ENCODE peak calls at places on chromosomes 2 and 18, in four cellular contexts. U is mucosa of descending colon, N is keratinocyte, B is Panc1. L is an unnamed sample. For H3K9me3, the result is how much of the 10 kb centered on the place peaks cover.

GRCh38 chr18:65623686-65624085 is 127.1 kb upstream of the CDH7 start:
- DNase-seq in N (no peak), B (no peak), U (no peak), L (no peak)

GRCh38 chr2:158507141-158507540 is 50.4 kb downstream of the PKP4 start:
- DNase-seq in N (no peak), U (no peak), B (no peak), L (no peak)

GRCh38 chr2:153105829-153106578 is 372.6 kb downstream of the RPRM start:
- DNase-seq in U (no peak), B (no peak), N (no peak), L (no peak)

GRCh38 chr2:168166902-168167510 is 80.4 kb downstream of the STK39 start:
- DNase-seq in N (no peak), B (peak), U (no peak), L (no peak)

GRCh38 chr18:75048776-75049454 is 160.0 kb downstream of the PTGR3 start:
- DNase-seq in N (no peak), U (no peak), B (no peak), L (no peak)

GRCh38 chr2:199851886-199852285 is 894 bp upstream of the FTCDNL1 start:
- DNase-seq in N (no peak), U (no peak), B (no peak), L (no peak)

GRCh38 chr2:37326285-37326684 is 1.7 kb upstream of the PRKD3 start:
- DNase-seq in B (no peak), N (no peak), U (no peak), L (peak)

GRCh38 chr2:99554238-99554637 is 64.4 kb upstream of the REV1 start:
- DNase-seq in U (no peak), B (no peak), N (no peak), L (no peak)

GRCh38 chr2:157596992-157597681 is 31.5 kb downstream of the ACVR1C start:
- DNase-seq in B (no peak), U (no peak), N (no peak), L (no peak)

GRCh38 chr2:20419007-20419576 is 27.8 kb upstream of the RHOB start:
- DNase-seq in B (no peak), U (no peak), N (no peak), L (peak)

GRCh38 chr2:1940660-1941059 is 196.3 kb upstream of the PXDN start:
- DNase-seq in N (no peak), U (no peak), B (no peak), L (no peak)

GRCh38 chr2:187264612-187265011 is 183.4 kb downstream of the CALCRL start:
- DNase-seq in N (no peak), B (no peak), U (no peak), L (no peak)

GRCh38 chr2:235116885-235117492 is 165.2 kb downstream of the SH3BP4 start:
- DNase-seq in B (peak), U (no peak), N (no peak), L (no peak)

GRCh38 chr2:1487758-1488715 is 74.8 kb downstream of the TPO start:
- DNase-seq in U (no peak), N (no peak), B (no peak), L (no peak)

GRCh38 chr2:108444941-108445840 is 3.8 kb upstream of the GCC2 start:
- DNase-seq in N (no peak), B (no peak), U (no peak), L (no peak)

GRCh38 chr2:219178377-219179175 is 501 bp downstream of the RETREG2 start:
- DNase-seq in B (no peak), N (no peak), U (peak), L (peak)

GRCh38 chr2:55989405-55989804 is 65.8 kb upstream of the EFEMP1 start:
- DNase-seq in N (no peak), U (no peak), B (no peak), L (no peak)

GRCh38 chr2:30127016-30127893 is 19.6 kb upstream of the YPEL5 start:
- DNase-seq in U (no peak), N (no peak), B (no peak), L (no peak)

GRCh38 chr2:85276571-85277121 is 51.1 kb downstream of the TGOLN2 start:
- DNase-seq in U (no peak), N (no peak), B (no peak), L (no peak)
- H3K9me3 ChIP-seq in U (under half), N (under half), B (under half), L (under half)

DNA sequence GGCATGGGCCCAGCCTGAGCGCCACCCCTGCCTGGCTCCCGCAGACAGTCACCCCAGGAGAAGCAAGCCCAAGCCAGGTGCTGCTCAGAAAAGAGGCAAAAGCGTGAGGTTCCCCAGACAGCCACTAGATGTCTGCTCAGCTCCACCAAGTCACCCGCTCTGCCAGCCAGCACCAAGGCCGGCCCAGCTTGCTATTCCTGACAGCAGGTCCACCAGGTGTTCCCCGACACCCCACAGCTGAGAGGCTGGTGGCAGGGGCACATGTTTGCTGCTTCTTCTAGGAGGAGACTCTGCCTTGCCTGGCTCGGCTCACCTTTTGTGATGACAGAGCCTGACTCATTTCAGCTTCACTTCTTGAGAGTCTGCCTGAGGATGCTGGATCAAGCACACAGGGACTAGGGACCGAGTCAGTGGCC is 206.7 kb downstream of the MGAT5 start:
- DNase-seq in U (no peak), B (peak), N (peak), L (peak)
- TF ChIP-seq CTCF in U (no peak), B (peak), N (peak), L (no peak)

DNA sequence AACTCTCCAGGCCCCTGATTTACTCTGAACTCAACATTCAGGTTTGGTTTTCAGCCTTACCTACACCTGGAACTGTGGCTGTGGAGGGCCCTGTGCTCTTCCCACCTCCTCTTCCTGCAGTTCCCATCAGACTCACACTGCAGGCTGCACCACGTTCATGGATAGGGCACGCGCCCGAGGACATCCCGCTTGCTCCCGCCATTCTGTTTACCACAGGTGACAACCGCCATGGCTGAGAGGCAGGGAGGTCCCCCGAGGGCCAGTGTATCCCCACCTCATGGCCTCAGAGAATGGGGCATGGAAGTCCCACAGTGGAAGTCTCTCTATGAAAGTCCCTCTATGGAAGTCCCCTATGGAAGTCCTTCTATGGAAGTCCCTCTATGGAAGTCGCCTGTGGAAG is 358.5 kb upstream of the SALL3 start:
- DNase-seq in U (no peak), B (no peak), N (no peak), L (no peak)
- H3K9me3 ChIP-seq in U (under half), B (under half), N (under half), L (under half)

DNA sequence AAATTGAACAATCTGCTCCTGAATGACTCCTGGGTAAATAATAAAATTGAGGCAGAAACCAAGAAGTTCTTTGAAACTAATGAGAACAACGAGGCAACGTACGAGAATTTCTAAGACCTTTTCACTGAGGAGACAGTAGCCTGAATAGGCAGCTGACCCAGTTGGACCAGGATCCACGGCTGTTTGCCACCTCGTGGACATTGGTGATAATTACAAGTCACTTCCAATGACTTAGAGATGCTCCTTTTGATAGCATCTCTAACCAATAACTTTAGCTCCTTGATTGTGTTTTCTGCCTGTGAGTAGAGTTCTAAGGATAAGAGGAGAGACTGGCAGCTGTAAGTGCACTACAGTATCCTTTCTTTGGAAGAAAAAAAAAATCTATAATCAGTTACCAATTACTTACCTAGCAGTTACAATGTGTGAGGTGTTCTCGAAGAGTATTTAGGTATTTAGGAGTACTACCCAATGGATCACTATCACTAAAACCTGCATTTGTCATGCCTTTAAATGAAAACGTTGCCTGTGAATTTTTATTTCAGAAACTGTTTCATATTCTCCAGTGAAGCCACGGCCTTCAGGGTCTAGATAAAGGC is 31.3 kb upstream of the CNTNAP5 start:
- DNase-seq in N (no peak), B (peak), U (no peak), L (peak)
- TF ChIP-seq CTCF in N (peak), B (peak), U (peak), L (peak)

DNA sequence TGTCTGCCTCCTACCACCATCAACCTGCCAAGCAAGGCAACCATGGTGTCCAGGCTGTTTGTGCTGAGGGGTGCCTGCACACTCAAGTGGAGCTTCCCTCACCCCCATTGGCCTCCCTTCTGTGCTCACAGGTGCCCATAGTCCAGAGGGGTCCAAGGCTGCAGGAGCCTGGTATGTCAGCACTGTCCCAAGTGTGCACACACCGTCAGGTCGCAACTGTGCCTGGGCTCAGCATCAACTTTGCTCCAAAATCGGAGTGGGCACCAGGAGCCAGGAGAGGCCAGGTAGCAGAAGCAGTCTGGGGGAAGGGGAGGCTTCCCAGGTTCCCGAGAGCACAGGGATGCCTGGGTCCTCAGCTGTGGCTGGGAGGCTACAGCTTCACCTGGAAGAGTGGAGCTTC is 1528.2 kb upstream of the SLC39A10 start:
- DNase-seq in U (no peak), N (no peak), B (no peak), L (no peak)
- H3K9me3 ChIP-seq in U (under half), N (under half), B (under half), L (under half)

GRCh38 chr18:23053756-23054457 is 81.4 kb upstream of the CABLES1 start:
- DNase-seq in N (no peak), B (no peak), U (no peak), L (no peak)
- TF ChIP-seq CTCF in N (peak), B (no peak), U (no peak), L (no peak)

GRCh38 chr2:215210082-215210481 is 71.7 kb upstream of the ABCA12 start:
- DNase-seq in N (no peak), B (no peak), U (no peak), L (no peak)
- H3K9me3 ChIP-seq in N (under half), B (under half), U (under half), L (under half)

DNA sequence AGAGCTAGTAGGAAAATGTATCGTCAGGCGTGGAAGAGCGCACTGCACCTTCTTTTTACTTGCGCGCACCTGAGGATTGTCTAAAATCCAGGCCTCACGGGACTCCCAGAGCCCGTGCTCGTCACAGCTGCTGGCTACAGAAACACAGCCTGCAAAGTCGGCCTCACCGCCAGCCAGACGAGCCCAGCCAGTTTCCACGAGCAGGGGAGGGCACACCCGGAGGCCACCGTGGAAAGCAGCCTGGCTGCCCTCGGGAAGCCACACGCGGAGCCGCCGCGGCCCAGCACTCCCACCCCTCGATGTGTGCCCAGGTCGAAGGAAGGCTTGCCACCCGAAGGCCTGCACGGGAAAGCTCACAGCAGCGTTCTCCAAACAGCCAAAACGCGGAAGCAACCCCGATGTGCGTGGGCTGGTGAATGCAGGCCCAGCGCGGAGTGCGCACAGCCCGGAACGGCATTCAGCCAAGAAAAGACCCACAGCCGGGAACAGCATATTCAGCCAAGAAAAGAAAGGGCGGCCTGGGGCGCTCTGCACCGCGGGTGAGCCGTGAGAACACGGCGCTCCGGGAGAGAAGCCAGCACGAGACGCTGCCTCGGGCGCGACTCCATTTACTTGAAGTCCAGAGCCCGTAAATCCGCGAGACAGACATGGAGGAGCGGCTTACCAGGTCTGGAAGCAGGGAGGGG is 53.9 kb upstream of the SALL3 start:
- DNase-seq in B (no peak), N (no peak), U (no peak), L (no peak)
- TF ChIP-seq CTCF in B (no peak), N (no peak), U (no peak), L (no peak)

GRCh38 chr2:101080214-101081068 is 70.7 kb downstream of the TBC1D8 start:
- DNase-seq in U (no peak), B (no peak), N (no peak), L (peak)

GRCh38 chr2:101081508-101081907 is 69.7 kb downstream of the TBC1D8 start:
- DNase-seq in N (no peak), U (no peak), B (no peak), L (no peak)

DNA sequence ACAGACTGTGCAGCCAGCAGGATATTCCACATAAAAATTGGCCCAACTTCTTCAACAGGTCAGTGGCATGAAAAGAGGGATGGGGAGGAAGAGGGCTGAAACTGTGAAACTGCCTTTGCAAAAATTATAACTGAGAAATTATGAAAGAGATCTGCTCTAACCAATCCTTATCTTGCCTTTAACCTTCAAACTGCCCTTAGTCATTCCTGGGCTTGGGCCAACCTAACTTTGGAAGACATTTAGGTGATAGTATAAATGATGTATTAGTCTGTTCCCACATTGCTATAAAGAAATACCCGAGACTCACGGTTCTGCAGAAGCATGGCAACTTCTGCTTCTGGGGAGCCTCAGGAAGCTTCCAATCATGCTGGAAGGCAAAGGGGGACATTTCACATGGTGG is 74.5 kb downstream of the RPL31 start:
- DNase-seq in B (no peak), N (no peak), U (no peak), L (no peak)
- H3K9me3 ChIP-seq in B (under half), N (under half), U (under half), L (under half)